ENCODE peak calls at places on chromosome 7, in seven cellular contexts. One of them, this sample, is unnamed.

GRCh38 chr7:155258233-155258575 is 39.5 kb upstream of the INSIG1 start:
- DNase-seq in KG1: no peak
- DNase-seq in stimulated activated CD4-positive, alpha-beta T cell treated with anti-CD3 and anti-CD28 coated beads, TNF-alpha, amount 100 ng/mL, for 4 hours: no peak
- DNase-seq in foreskin fibroblast: peak
- DNase-seq in caudate nucleus: no peak
- DNase-seq in astrocyte of the cerebellum: peak
- DNase-seq in HT1080: peak
- DNase-seq in this sample: peak

GRCh38 chr7:5345171-5345570 is 62.4 kb downstream of the SLC29A4 start:
- DNase-seq in KG1: no peak
- DNase-seq in stimulated activated CD4-positive, alpha-beta T cell treated with anti-CD3 and anti-CD28 coated beads, TNF-alpha, amount 100 ng/mL, for 4 hours: no peak
- DNase-seq in foreskin fibroblast: no peak
- DNase-seq in caudate nucleus: no peak
- DNase-seq in astrocyte of the cerebellum: no peak
- DNase-seq in HT1080: no peak
- DNase-seq in this sample: no peak

GRCh38 chr7:44226396-44226753 is 25.6 kb downstream of the YKT6 start:
- DNase-seq in KG1: no peak
- DNase-seq in stimulated activated CD4-positive, alpha-beta T cell treated with anti-CD3 and anti-CD28 coated beads, TNF-alpha, amount 100 ng/mL, for 4 hours: no peak
- DNase-seq in foreskin fibroblast: no peak
- DNase-seq in caudate nucleus: no peak
- DNase-seq in astrocyte of the cerebellum: no peak
- DNase-seq in HT1080: no peak
- DNase-seq in this sample: no peak

GRCh38 chr7:157519798-157520244 is 183.0 kb downstream of the DNAJB6 start:
- DNase-seq in KG1: no peak
- DNase-seq in stimulated activated CD4-positive, alpha-beta T cell treated with anti-CD3 and anti-CD28 coated beads, TNF-alpha, amount 100 ng/mL, for 4 hours: no peak
- DNase-seq in foreskin fibroblast: no peak
- DNase-seq in caudate nucleus: no peak
- DNase-seq in astrocyte of the cerebellum: no peak
- DNase-seq in HT1080: no peak
- DNase-seq in this sample: no peak

GRCh38 chr7:40489844-40490602 is 355.2 kb downstream of the SUGCT start:
- DNase-seq in KG1: no peak
- DNase-seq in stimulated activated CD4-positive, alpha-beta T cell treated with anti-CD3 and anti-CD28 coated beads, TNF-alpha, amount 100 ng/mL, for 4 hours: no peak
- DNase-seq in foreskin fibroblast: peak
- DNase-seq in caudate nucleus: no peak
- DNase-seq in astrocyte of the cerebellum: no peak
- DNase-seq in HT1080: no peak
- DNase-seq in this sample: no peak

GRCh38 chr7:134778941-134779740 is at the start of gene CALD1:
- DNase-seq in KG1: no peak
- DNase-seq in stimulated activated CD4-positive, alpha-beta T cell treated with anti-CD3 and anti-CD28 coated beads, TNF-alpha, amount 100 ng/mL, for 4 hours: no peak
- DNase-seq in foreskin fibroblast: peak
- DNase-seq in caudate nucleus: peak
- DNase-seq in astrocyte of the cerebellum: peak
- DNase-seq in HT1080: peak
- DNase-seq in this sample: peak

GRCh38 chr7:33870120-33870519 is 35.2 kb upstream of the BMPER start:
- DNase-seq in KG1: no peak
- DNase-seq in stimulated activated CD4-positive, alpha-beta T cell treated with anti-CD3 and anti-CD28 coated beads, TNF-alpha, amount 100 ng/mL, for 4 hours: no peak
- DNase-seq in foreskin fibroblast: no peak
- DNase-seq in caudate nucleus: no peak
- DNase-seq in astrocyte of the cerebellum: no peak
- DNase-seq in HT1080: no peak
- DNase-seq in this sample: no peak

GRCh38 chr7:5393328-5393727 is 30.3 kb downstream of the TNRC18 start:
- DNase-seq in KG1: no peak
- DNase-seq in stimulated activated CD4-positive, alpha-beta T cell treated with anti-CD3 and anti-CD28 coated beads, TNF-alpha, amount 100 ng/mL, for 4 hours: no peak
- DNase-seq in foreskin fibroblast: no peak
- DNase-seq in caudate nucleus: no peak
- DNase-seq in astrocyte of the cerebellum: no peak
- DNase-seq in HT1080: no peak
- DNase-seq in this sample: no peak

GRCh38 chr7:43572516-43573049 is 10.3 kb upstream of the STK17A start:
- DNase-seq in KG1: peak
- DNase-seq in stimulated activated CD4-positive, alpha-beta T cell treated with anti-CD3 and anti-CD28 coated beads, TNF-alpha, amount 100 ng/mL, for 4 hours: no peak
- DNase-seq in foreskin fibroblast: peak
- DNase-seq in caudate nucleus: no peak
- DNase-seq in astrocyte of the cerebellum: peak
- DNase-seq in HT1080: peak
- DNase-seq in this sample: peak

GRCh38 chr7:1601956-1602355 is 32.1 kb upstream of the PSMG3 start:
- DNase-seq in KG1: no peak
- DNase-seq in stimulated activated CD4-positive, alpha-beta T cell treated with anti-CD3 and anti-CD28 coated beads, TNF-alpha, amount 100 ng/mL, for 4 hours: no peak
- DNase-seq in foreskin fibroblast: no peak
- DNase-seq in caudate nucleus: no peak
- DNase-seq in astrocyte of the cerebellum: no peak
- DNase-seq in HT1080: no peak
- DNase-seq in this sample: no peak

GRCh38 chr7:16212610-16213009 is 208.7 kb downstream of the CRPPA start:
- DNase-seq in KG1: no peak
- DNase-seq in stimulated activated CD4-positive, alpha-beta T cell treated with anti-CD3 and anti-CD28 coated beads, TNF-alpha, amount 100 ng/mL, for 4 hours: no peak
- DNase-seq in foreskin fibroblast: no peak
- DNase-seq in caudate nucleus: no peak
- DNase-seq in astrocyte of the cerebellum: no peak
- DNase-seq in HT1080: no peak
- DNase-seq in this sample: no peak